ENCODE peak calls at places on chromosomes 6 and 20, in six cellular contexts. D, U, H, Q, J and W are unnamed samples.

GRCh38 chr6:27866370-27867050 is 45.7 kb downstream of the OR2B2 start:
- DNase-seq in D (peak; percentile 65), U (peak; percentile 55), H (peak; percentile 58), Q (no peak), J (no peak), W (no peak)

GRCh38 chr6:135008072-135008940 is 46.3 kb downstream of the HBS1L start:
- DNase-seq in D (no peak), U (no peak), H (no peak), Q (no peak), J (no peak), W (no peak)

GRCh38 chr6:112037783-112038216 is 16.1 kb upstream of the CCN6 start:
- DNase-seq in D (no peak), U (peak; percentile 97), H (no peak), Q (peak; percentile 76), J (peak; percentile 23), W (no peak)

GRCh38 chr20:17683218-17684076 is 1.4 kb upstream of the RRBP1 start:
- DNase-seq in D (no peak), U (no peak), H (no peak), Q (no peak), J (no peak), W (no peak)

GRCh38 chr6:43963203-43963602 is 164.0 kb downstream of the MRPL14 start:
- DNase-seq in D (peak; percentile 32), U (no peak), H (no peak), Q (no peak), J (no peak), W (no peak)

GRCh38 chr6:161503570-161503969 is 229.7 kb upstream of the AGPAT4 start:
- DNase-seq in D (no peak), U (no peak), H (no peak), Q (no peak), J (no peak), W (no peak)

GRCh38 chr20:46056970-46057855 is 28.2 kb downstream of the SLC12A5 start:
- DNase-seq in D (peak; percentile 90), U (peak; percentile 25), H (no peak), Q (peak; percentile 37), J (peak; percentile 57), W (no peak)

GRCh38 chr20:45279992-45280391 is 25.6 kb upstream of the SLPI start:
- DNase-seq in D (no peak), U (no peak), H (no peak), Q (no peak), J (no peak), W (no peak)

GRCh38 chr6:44576132-44576601 is 188.7 kb downstream of the CDC5L start:
- DNase-seq in D (no peak), U (peak; percentile 85), H (no peak), Q (no peak), J (no peak), W (no peak)

GRCh38 chr6:16511048-16511660 is 250.1 kb downstream of the ATXN1 start:
- DNase-seq in D (no peak), U (peak; percentile 27), H (no peak), Q (peak; percentile 21), J (peak; percentile 13), W (no peak)

GRCh38 chr6:125815050-125815910 is 24.5 kb downstream of the NCOA7 start:
- DNase-seq in D (no peak), U (no peak), H (no peak), Q (no peak), J (no peak), W (no peak)

GRCh38 chr20:14568701-14569100 is 231.3 kb upstream of the FLRT3 start:
- DNase-seq in D (no peak), U (no peak), H (no peak), Q (no peak), J (no peak), W (no peak)

GRCh38 chr6:167761794-167762258 is 64.9 kb upstream of the AFDN start:
- DNase-seq in D (no peak), U (no peak), H (no peak), Q (peak; percentile 36), J (no peak), W (no peak)

GRCh38 chr20:50678213-50678898 is 13.0 kb downstream of the RIPOR3 start:
- DNase-seq in D (no peak), U (peak; percentile 37), H (peak; percentile 85), Q (no peak), J (peak; percentile 61), W (no peak)

GRCh38 chr6:37477656-37478435 is 21.8 kb downstream of the CCDC167 start:
- DNase-seq in D (no peak), U (no peak), H (no peak), Q (no peak), J (no peak), W (no peak)

GRCh38 chr6:112603726-112604125 is 256.6 kb downstream of the RFPL4B start:
- DNase-seq in D (no peak), U (no peak), H (no peak), Q (no peak), J (no peak), W (no peak)

GRCh38 chr6:74715362-74716068 is 490.3 kb downstream of the COL12A1 start:
- DNase-seq in D (no peak), U (peak; percentile 41), H (no peak), Q (no peak), J (no peak), W (no peak)

GRCh38 chr6:20969551-20969950 is 435.3 kb downstream of the CDKAL1 start:
- DNase-seq in D (no peak), U (no peak), H (no peak), Q (no peak), J (no peak), W (no peak)

GRCh38 chr20:33703498-33704137 is 16.5 kb downstream of the PXMP4 start:
- DNase-seq in D (no peak), U (no peak), H (no peak), Q (no peak), J (no peak), W (no peak)

GRCh38 chr6:163860194-163861081 is 445.9 kb downstream of the QKI start:
- DNase-seq in D (no peak), U (peak; percentile 71), H (no peak), Q (peak; percentile 15), J (no peak), W (no peak)

GRCh38 chr6:37375376-37375775 is 21.6 kb downstream of the RNF8 start:
- DNase-seq in D (no peak), U (no peak), H (no peak), Q (no peak), J (no peak), W (no peak)

GRCh38 chr20:18795366-18795765 is 18.2 kb upstream of the SCP2D1 start:
- DNase-seq in D (no peak), U (no peak), H (no peak), Q (no peak), J (no peak), W (no peak)

GRCh38 chr6:28695671-28696537 is 170.2 kb downstream of the GPX5 start:
- DNase-seq in D (no peak), U (peak; percentile 10), H (no peak), Q (no peak), J (no peak), W (no peak)

GRCh38 chr6:128216917-128217316 is 303.5 kb downstream of the PTPRK start:
- DNase-seq in D (no peak), U (no peak), H (no peak), Q (no peak), J (no peak), W (no peak)

GRCh38 chr20:50280851-50281655 is 90.4 kb downstream of the CEBPB start:
- DNase-seq in D (no peak), U (no peak), H (no peak), Q (no peak), J (no peak), W (no peak)

GRCh38 chr6:1770435-1770843 is 160.7 kb downstream of the FOXC1 start:
- DNase-seq in D (no peak), U (peak; percentile 70), H (no peak), Q (no peak), J (no peak), W (no peak)

GRCh38 chr6:149317656-149318571 is at the start of gene TAB2:
- DNase-seq in D (peak; percentile 79), U (no peak), H (no peak), Q (peak; percentile 30), J (peak; percentile 48), W (no peak)

GRCh38 chr6:159249752-159250151 is 80.6 kb downstream of the FNDC1 start:
- DNase-seq in D (no peak), U (peak; percentile 81), H (no peak), Q (no peak), J (peak; percentile 6), W (no peak)

DNA sequence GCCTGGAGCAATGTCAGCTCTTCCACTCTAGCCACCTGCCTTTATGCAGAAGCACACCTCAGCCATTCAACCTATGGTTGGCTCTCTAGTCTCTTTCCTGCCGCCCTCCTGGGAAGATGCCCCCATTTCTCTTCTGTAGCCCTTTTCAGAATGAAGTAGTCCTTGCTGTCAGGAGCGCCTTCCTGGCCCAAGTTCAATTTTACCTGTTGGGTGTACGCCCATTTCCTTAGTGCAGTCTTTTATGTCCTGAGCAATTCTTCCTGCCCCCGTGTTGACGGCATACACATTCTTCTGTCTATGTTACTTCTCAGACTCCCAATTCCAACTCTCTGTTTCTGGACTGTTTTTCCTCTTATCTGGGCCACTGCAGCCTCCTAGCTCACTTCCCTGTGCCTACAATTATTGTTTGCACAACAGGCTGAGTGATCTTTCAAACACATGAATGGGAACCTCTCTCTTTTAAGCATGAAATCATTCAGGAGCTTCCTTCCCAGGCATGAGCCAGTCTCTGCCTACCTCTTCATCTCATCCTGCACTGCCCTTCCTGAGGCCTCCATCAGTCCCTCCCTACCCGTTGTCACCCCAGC is 389.2 kb downstream of the CD83 start:
- DNase-seq in D (no peak), U (no peak), H (no peak), Q (no peak), J (no peak), W (no peak)
- H3K4me3 ChIP-seq in D (no peak overlapping the region), U (no peak overlapping the region), H (no peak overlapping the region), Q (no peak overlapping the region), J (no peak overlapping the region), W (no peak overlapping the region)

GRCh38 chr20:63009044-63009961 is 2.5 kb upstream of the BHLHE23 start:
- DNase-seq in D (peak; percentile 96), U (no peak), H (peak; percentile 83), Q (peak; percentile 68), J (peak; percentile 66), W (peak; percentile 57)

GRCh38 chr20:63014287-63014686 is 7.5 kb upstream of the BHLHE23 start:
- DNase-seq in D (no peak), U (no peak), H (no peak), Q (no peak), J (no peak), W (no peak)

GRCh38 chr20:63009988-63010769 is 3.4 kb upstream of the BHLHE23 start:
- DNase-seq in D (no peak), U (peak; percentile 7), H (no peak), Q (no peak), J (no peak), W (no peak)

GRCh38 chr20:63013207-63013606 is 6.4 kb upstream of the BHLHE23 start:
- DNase-seq in D (no peak), U (no peak), H (no peak), Q (no peak), J (no peak), W (no peak)

GRCh38 chr20:63011798-63012197 is 5.0 kb upstream of the BHLHE23 start:
- DNase-seq in D (no peak), U (no peak), H (no peak), Q (no peak), J (peak; percentile 50), W (no peak)
- H3K4me3 ChIP-seq in D (no peak overlapping the region), U (no peak overlapping the region), H (no peak overlapping the region), Q (no peak overlapping the region), J (no peak overlapping the region), W (no peak overlapping the region)

GRCh38 chr20:59993736-59994484 is 35.7 kb downstream of the CDH26 start:
- DNase-seq in D (no peak), U (no peak), H (no peak), Q (no peak), J (no peak), W (peak; percentile 15)
- H3K4me3 ChIP-seq in D (peak overlapping the region; percentile 42), U (no peak overlapping the region), H (no peak overlapping the region), Q (no peak overlapping the region), J (no peak overlapping the region), W (peak overlapping the region; percentile 33)

GRCh38 chr6:109678240-109678639 is 12.8 kb downstream of the AK9 start:
- DNase-seq in D (no peak), U (no peak), H (no peak), Q (no peak), J (no peak), W (no peak)
- H3K4me3 ChIP-seq in D (no peak overlapping the region), U (no peak overlapping the region), H (no peak overlapping the region), Q (no peak overlapping the region), J (no peak overlapping the region), W (no peak overlapping the region)